ENCODE peak calls at places on chromosomes 5 and 9, in four cellular contexts. G, H, O and Q are unnamed samples.
A peak's percentile ranks its signal among the peaks of the same experiment; 100 is the strongest.

GRCh38 chr9:76835571-76836283 is 70.2 kb downstream of the PRUNE2 start:
- DNase-seq in H (peak; percentile 79), O (no peak), G (peak; percentile 6), Q (peak; percentile 32)

GRCh38 chr9:107222020-107222522 is 61.0 kb upstream of the RAD23B start:
- DNase-seq in H (no peak), G (peak; percentile 17), O (no peak), Q (peak; percentile 52)

GRCh38 chr5:132800545-132800944 is 12.6 kb upstream of the SOWAHA start:
- DNase-seq in H (no peak), G (no peak), O (no peak), Q (no peak)

GRCh38 chr5:61254969-61255555 is 77.0 kb upstream of the ZSWIM6 start:
- DNase-seq in G (no peak), O (no peak), H (no peak), Q (no peak)

GRCh38 chr5:150295172-150295611 is 5.6 kb upstream of the CAMK2A start:
- DNase-seq in H (peak; percentile 73), O (no peak), G (peak; percentile 44), Q (peak; percentile 81)

GRCh38 chr5:105885266-105885665 is 1785.5 kb downstream of the EFNA5 start:
- DNase-seq in H (no peak), O (no peak), G (no peak), Q (no peak)

GRCh38 chr9:111965566-111966019 is 69.0 kb downstream of the UGCG start:
- DNase-seq in H (no peak), G (peak; percentile 97), O (no peak), Q (peak; percentile 76)

GRCh38 chr5:149959406-149960236 is 937 bp upstream of the SLC26A2 start:
- DNase-seq in H (no peak), G (peak; percentile 92), O (peak; percentile 20), Q (no peak)

GRCh38 chr5:149724130-149724850 is 5.8 kb upstream of the PPARGC1B start:
- DNase-seq in O (no peak), G (no peak), H (no peak), Q (no peak)

GRCh38 chr5:172858990-172859811 is 25.1 kb downstream of the ERGIC1 start:
- DNase-seq in O (peak; percentile 69), G (peak; percentile 86), H (peak; percentile 90), Q (peak; percentile 84)

GRCh38 chr9:19988281-19988680 is 199.4 kb upstream of the SLC24A2 start:
- DNase-seq in O (no peak), H (no peak), G (no peak), Q (no peak)

GRCh38 chr9:19138084-19138483 is 10.8 kb upstream of the PLIN2 start:
- DNase-seq in H (no peak), O (no peak), G (no peak), Q (no peak)

GRCh38 chr5:148962761-148963324 is 100.0 kb downstream of the SH3TC2 start:
- DNase-seq in H (peak; percentile 15), G (no peak), O (no peak), Q (no peak)

GRCh38 chr9:19748278-19749126 is 40.3 kb downstream of the SLC24A2 start:
- DNase-seq in G (peak; percentile 18), H (no peak), O (no peak), Q (peak; percentile 19)

GRCh38 chr5:16492398-16493175 is 27.0 kb upstream of the ZNF622 start:
- DNase-seq in G (peak; percentile 70), H (no peak), O (no peak), Q (no peak)

GRCh38 chr9:81416476-81417298 is 272.7 kb downstream of the TLE1 start:
- DNase-seq in H (no peak), O (no peak), G (no peak), Q (no peak)

GRCh38 chr5:72599519-72600400 is 92.5 kb upstream of the ZNF366 start:
- DNase-seq in H (no peak), G (peak; percentile 18), O (no peak), Q (no peak)
- TF ChIP-seq POLR2A in H (no peak), G (no peak), O (no peak), Q (no peak)

GRCh38 chr5:36874465-36874864 is 2.1 kb upstream of the NIPBL start:
- DNase-seq in G (no peak), H (no peak), O (no peak), Q (no peak)

GRCh38 chr5:36876965-36877666 is 547 bp downstream of the NIPBL start:
- DNase-seq in H (peak; percentile 88), O (peak; percentile 46), G (peak; percentile 71), Q (peak; percentile 29)

GRCh38 chr5:36876389-36876964 is at the start of gene NIPBL:
- DNase-seq in H (peak; percentile 96), G (peak; percentile 95), O (peak; percentile 90), Q (peak; percentile 79)

GRCh38 chr5:36875051-36875788 is 1.3 kb upstream of the NIPBL start:
- DNase-seq in G (peak; percentile 46), O (peak; percentile 26), H (peak; percentile 72), Q (peak; percentile 26)

GRCh38 chr5:36875789-36876388 is 680 bp upstream of the NIPBL start:
- DNase-seq in G (peak; percentile 75), H (peak; percentile 90), O (peak; percentile 66), Q (peak; percentile 49)
- TF ChIP-seq POLR2A in G (no peak), H (no peak), O (peak; percentile 12), Q (peak; percentile 13)

GRCh38 chr9:37596504-37596903 is 4.1 kb upstream of the TOMM5 start:
- DNase-seq in O (no peak), G (no peak), H (no peak), Q (no peak)

GRCh38 chr9:37587521-37587920 is 4.9 kb downstream of the TOMM5 start:
- DNase-seq in H (no peak), G (no peak), O (no peak), Q (no peak)

GRCh38 chr9:37593877-37594448 is 1.6 kb upstream of the TOMM5 start:
- DNase-seq in O (no peak), H (no peak), G (no peak), Q (no peak)

GRCh38 chr9:37591775-37592107 is 656 bp downstream of the TOMM5 start:
- DNase-seq in H (no peak), O (no peak), G (no peak), Q (no peak)

DNA sequence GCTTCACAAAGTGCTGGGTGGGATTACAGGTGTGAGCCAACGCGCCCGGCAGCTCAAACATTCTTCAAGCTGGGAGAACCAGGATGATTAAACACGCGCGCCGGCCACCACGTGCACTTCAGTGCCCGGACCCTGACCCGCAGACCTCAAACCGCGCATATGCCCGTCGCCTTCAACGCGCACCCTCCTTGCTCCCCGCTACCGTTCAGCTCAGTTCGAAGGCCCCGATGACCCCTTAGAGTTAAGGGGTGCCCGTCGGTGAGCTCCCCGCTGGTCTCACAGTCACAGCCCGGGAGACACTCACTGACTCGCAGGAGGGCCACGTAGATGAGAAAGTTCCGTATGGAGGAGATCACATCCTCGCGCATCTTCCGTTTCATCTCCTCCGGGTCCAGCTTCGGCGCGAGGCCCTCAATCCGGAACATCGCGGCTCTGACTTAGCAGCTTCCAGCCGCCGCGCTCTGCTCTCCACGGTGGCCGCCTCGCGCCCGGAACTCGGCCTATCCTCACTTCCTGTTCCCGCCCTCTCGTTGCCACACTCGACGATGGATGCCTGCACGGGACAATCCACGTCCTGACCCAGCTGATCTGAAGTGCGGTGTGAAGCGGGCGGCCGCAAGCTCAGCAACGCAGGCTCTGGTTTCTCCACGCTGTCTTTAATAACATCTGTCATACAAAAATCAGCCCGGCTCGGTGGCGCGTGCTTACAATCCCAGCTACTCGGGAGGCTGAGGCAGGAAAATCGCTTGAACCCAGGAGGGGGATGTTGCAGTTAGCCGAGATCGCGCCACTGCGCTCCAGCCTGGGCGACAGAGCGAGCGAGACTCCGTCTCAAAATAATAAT is at the start of gene TOMM5:
- DNase-seq in H (peak; percentile 96), O (peak; percentile 96), G (peak; percentile 96), Q (peak; percentile 53)
- TF ChIP-seq POLR2A in H (peak; percentile 79), O (peak; percentile 44), G (peak; percentile 96), Q (peak; percentile 95)

GRCh38 chr9:128555180-128555721 is 2.9 kb downstream of the SPTAN1 start:
- DNase-seq in G (peak; percentile 58), H (no peak), O (no peak), Q (peak; percentile 61)

GRCh38 chr9:128554155-128554862 is 1.9 kb downstream of the SPTAN1 start:
- DNase-seq in H (peak; percentile 87), O (peak; percentile 62), G (peak; percentile 72), Q (peak; percentile 93)

GRCh38 chr9:128552153-128552743 is at the start of gene SPTAN1:
- DNase-seq in H (peak; percentile 96), O (peak; percentile 85), G (peak; percentile 87), Q (peak; percentile 94)

GRCh38 chr9:128552744-128553221 is 396 bp downstream of the SPTAN1 start:
- DNase-seq in G (peak; percentile 24), O (no peak), H (peak; percentile 79), Q (no peak)

GRCh38 chr9:128553695-128554094 is 1.3 kb downstream of the SPTAN1 start:
- DNase-seq in H (no peak), O (no peak), G (peak; percentile 66), Q (no peak)
- TF ChIP-seq POLR2A in H (no peak), O (no peak), G (no peak), Q (no peak)

DNA sequence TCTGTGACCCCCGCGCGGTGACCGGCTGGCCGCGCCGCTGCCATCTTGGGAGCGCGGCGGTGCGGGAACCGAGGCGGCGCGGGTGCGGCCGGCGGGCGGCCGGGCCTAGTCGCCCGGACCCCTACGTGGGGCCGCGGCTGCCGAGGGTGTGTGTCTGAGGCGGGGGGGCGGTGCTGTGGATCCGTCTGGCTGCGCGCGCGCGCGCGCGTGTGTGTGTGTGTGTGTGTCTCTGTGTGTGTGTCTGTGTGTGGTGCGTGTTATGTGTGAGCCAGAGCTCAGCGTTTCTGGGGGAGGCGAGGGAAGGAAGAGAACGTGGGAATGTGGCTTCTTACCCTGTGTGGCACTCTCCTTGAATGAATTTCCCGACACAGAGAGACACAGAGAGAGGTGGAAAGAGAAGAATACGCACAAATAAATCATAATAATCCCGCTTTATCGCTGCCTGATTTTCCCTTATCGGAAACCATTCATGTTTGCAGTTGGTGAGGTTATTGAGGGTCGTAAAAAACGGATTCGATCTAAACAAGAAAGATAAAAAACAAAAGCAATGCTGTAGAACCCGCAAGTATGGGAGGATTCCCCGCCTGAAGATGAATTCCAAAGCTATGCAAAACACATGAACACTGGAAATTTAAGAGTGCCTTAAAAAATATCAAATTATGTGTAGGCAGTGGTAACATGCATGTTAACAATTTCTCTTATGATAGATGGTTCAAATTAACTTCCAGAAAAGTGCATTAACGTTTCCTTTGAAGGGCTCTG is 5.7 kb downstream of the NR2F1 start:
- DNase-seq in O (peak; percentile 45), G (no peak), H (peak; percentile 67), Q (no peak)
- TF ChIP-seq POLR2A in O (no peak), G (no peak), H (no peak), Q (no peak)

GRCh38 chr5:130116431-130116830 is 212.2 kb downstream of the CHSY3 start:
- DNase-seq in G (no peak), O (no peak), H (no peak), Q (no peak)
- TF ChIP-seq POLR2A in G (no peak), O (no peak), H (no peak), Q (no peak)

DNA sequence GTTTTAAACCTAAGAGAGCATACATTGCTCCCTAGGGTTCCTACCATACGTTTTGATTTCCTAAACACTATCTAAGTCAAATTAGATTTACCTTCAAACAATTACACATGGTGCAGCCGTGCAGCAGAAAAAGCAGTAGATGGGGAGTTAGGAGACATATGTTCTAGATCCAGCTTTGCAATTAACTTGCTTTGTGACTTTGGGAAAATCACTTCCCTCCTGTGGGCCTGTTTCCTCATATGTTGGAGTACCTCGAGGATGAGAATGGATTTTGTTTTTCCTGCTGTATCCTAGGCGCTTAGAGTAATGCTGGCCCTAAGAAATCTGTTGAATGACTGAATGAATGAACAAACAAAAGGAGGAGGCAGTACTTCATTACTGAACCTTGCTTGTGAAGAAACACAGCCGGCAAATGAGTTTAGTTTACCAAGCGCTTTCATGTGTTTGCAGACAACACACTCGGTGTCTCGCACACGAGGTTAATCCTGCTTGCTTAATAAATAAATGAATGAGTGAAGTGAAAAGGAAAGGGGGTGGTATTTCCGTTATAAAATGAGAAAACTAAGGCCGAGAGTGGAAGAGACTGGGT is 578 bp downstream of the MRPL50 start:
- DNase-seq in O (no peak), G (no peak), H (no peak), Q (no peak)
- TF ChIP-seq POLR2A in O (no peak), G (no peak), H (no peak), Q (no peak)